ENCODE peak calls at places on chromosomes 4 and X, in four cellular contexts. J is IMR-90, X is SK-N-SH, N is endodermal cell. C is an unnamed sample.

GRCh38 chr4:20761382-20761781 is 61.1 kb downstream of the PACRGL start:
- DNase-seq in X (no peak), N (no peak), J (no peak), C (no peak)

GRCh38 chrX:13305091-13305490 is 14.8 kb downstream of the ATXN3L start:
- DNase-seq in N (no peak), J (no peak), X (no peak), C (no peak)

GRCh38 chr4:3360741-3361140 is 67.9 kb downstream of the RGS12 start:
- DNase-seq in N (no peak), X (no peak), J (no peak), C (no peak)

GRCh38 chr4:85837334-85837733 is 362.4 kb downstream of the ARHGAP24 start:
- DNase-seq in X (no peak), J (no peak), N (no peak), C (peak)

GRCh38 chr4:85995361-85995760 is 364.5 kb downstream of the MAPK10 start:
- DNase-seq in N (no peak), X (no peak), J (no peak), C (no peak)

GRCh38 chrX:52933976-52934703 is 24.2 kb downstream of the FAM156A start:
- DNase-seq in X (no peak), N (no peak), J (no peak), C (no peak)

GRCh38 chr4:30770049-30770549 is 49.9 kb downstream of the PCDH7 start:
- DNase-seq in N (no peak), J (peak), X (no peak), C (no peak)

GRCh38 chrX:44748014-44748413 is 95.8 kb upstream of the DUSP21 start:
- DNase-seq in J (no peak), N (no peak), X (peak), C (no peak)

GRCh38 chr4:145177511-145177905 is 2.9 kb downstream of the OTUD4 start:
- DNase-seq in N (no peak), X (no peak), J (peak), C (no peak)

GRCh38 chr4:164396439-164396838 is 357.5 kb upstream of the SMIM31 start:
- DNase-seq in J (no peak), X (no peak), N (no peak), C (no peak)

GRCh38 chr4:141599853-141600252 is 36.5 kb upstream of the IL15 start:
- DNase-seq in N (no peak), J (peak), X (no peak), C (no peak)

GRCh38 chr4:91838181-91838861 is 465.4 kb upstream of the GRID2 start:
- DNase-seq in X (no peak), N (no peak), J (no peak), C (no peak)

GRCh38 chrX:16479206-16479869 is 170.6 kb upstream of the S100G start:
- DNase-seq in X (no peak), N (no peak), J (peak), C (no peak)

GRCh38 chr4:159505275-159505975 is 402.5 kb downstream of the RAPGEF2 start:
- DNase-seq in X (no peak), J (no peak), N (no peak), C (no peak)

GRCh38 chr4:84126061-84126787 is 372.9 kb downstream of the NKX6-1 start:
- DNase-seq in N (no peak), X (no peak), J (no peak), C (no peak)

GRCh38 chr4:75107703-75108612 is 175.0 kb downstream of the PARM1 start:
- DNase-seq in X (no peak), J (no peak), N (no peak), C (no peak)

GRCh38 chr4:170423137-170423536 is 333.4 kb upstream of the AADAT start:
- DNase-seq in J (peak), X (no peak), N (no peak), C (no peak)

GRCh38 chrX:1147641-1148515 is 64.6 kb downstream of the CRLF2 start:
- DNase-seq in X (no peak), J (no peak), N (peak), C (no peak)

GRCh38 chr4:123479944-123480343 is 83.3 kb downstream of the SPRY1 start:
- DNase-seq in X (no peak), N (no peak), J (peak), C (no peak)

GRCh38 chrX:99603076-99603814 is 806.8 kb downstream of the PCDH19 start:
- DNase-seq in X (no peak), N (no peak), J (no peak), C (no peak)

GRCh38 chr4:176635372-176636261 is 157.1 kb downstream of the VEGFC start:
- DNase-seq in X (no peak), N (no peak), J (peak), C (no peak)

GRCh38 chr4:41725254-41725653 is 23.3 kb downstream of the PHOX2B start:
- DNase-seq in J (no peak), X (no peak), N (peak), C (no peak)

GRCh38 chr4:71272976-71273375 is 65.8 kb upstream of the SLC4A4 start:
- DNase-seq in X (no peak), N (no peak), J (no peak), C (no peak)

GRCh38 chr4:138897818-138898226 is 117.8 kb upstream of the NOCT start:
- DNase-seq in X (peak), J (peak), N (no peak), C (no peak)

GRCh38 chrX:30620980-30621716 is 32.1 kb upstream of the GK start:
- DNase-seq in J (peak), X (no peak), N (no peak), C (no peak)

GRCh38 chr4:101696276-101697010 is 94.1 kb upstream of the BANK1 start:
- DNase-seq in J (no peak), N (no peak), X (no peak), C (no peak)
- H3K9ac ChIP-seq in J (no peak), N (no peak), X (no peak), C (no peak)

GRCh38 chrX:19911784-19912183 is 24.4 kb upstream of the SH3KBP1 start:
- DNase-seq in N (no peak), J (no peak), X (no peak), C (no peak)
- H3K9ac ChIP-seq in N (no peak), J (no peak), X (no peak), C (no peak)

DNA sequence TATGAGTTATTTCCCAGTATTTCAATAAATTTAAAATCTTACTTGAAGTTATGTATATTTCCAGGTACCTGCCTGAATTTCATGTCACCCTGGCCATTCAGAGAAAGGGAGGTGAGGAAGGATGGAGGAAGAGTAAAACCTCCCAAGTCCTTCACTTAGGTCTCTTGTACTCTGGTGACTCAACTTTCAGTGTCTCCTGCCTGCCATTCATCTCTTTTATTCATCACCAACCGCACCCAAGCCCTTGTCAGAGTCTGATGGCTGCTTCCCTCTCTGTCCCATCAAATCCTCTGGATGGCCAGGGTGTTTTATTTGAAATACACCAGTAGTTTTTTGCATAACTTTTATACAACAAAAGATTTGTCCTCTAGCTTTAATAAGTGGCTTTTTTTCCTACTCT is 17.8 kb downstream of the TMPRSS11E start:
- DNase-seq in J (no peak), X (no peak), N (no peak), C (no peak)
- H3K9ac ChIP-seq in J (no peak), X (no peak), N (no peak), C (no peak)

GRCh38 chrX:9867214-9867613 is 81.0 kb downstream of the SHROOM2 start:
- DNase-seq in X (no peak), J (no peak), N (no peak), C (no peak)
- H3K9ac ChIP-seq in X (no peak), J (no peak), N (no peak), C (no peak)

GRCh38 chrX:147913570-147913969 is 1.9 kb downstream of the FMR1 start:
- DNase-seq in J (no peak), X (no peak), N (no peak), C (no peak)
- H3K9ac ChIP-seq in J (no peak), X (peak), N (peak), C (peak)

GRCh38 chr4:168634276-168634802 is 137.5 kb downstream of the PALLD start:
- DNase-seq in X (no peak), J (peak), N (no peak), C (no peak)
- H3K9ac ChIP-seq in X (peak), J (no peak), N (no peak), C (no peak)

DNA sequence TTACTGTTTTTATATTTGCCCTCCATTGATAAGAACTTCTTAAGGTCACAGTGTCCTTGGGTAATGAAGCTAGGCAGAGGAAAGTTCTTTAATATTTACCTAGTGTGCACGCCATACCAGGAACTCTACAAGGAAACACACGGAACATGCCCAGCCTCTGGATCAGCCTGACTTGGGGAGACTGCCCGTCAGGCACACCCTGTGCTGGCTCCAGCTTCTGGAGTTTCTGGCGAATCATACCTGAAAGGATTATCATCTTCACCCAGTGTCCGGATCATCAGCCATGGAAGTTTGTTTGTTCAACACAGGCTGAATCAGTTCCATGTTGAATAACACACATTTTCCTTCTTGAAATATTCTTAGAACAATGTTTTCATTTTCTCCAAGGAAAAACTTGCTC is 176.6 kb downstream of the SHROOM3 start:
- DNase-seq in N (no peak), X (no peak), J (peak), C (peak)
- H3K9ac ChIP-seq in N (no peak), X (peak), J (peak), C (peak)

GRCh38 chr4:47827339-47828047 is 10.4 kb downstream of the CORIN start:
- DNase-seq in X (no peak), J (no peak), N (no peak), C (no peak)
- H3K9ac ChIP-seq in X (no peak), J (no peak), N (no peak), C (no peak)

GRCh38 chr4:182280439-182281111 is 37.4 kb downstream of the TENM3 start:
- DNase-seq in J (peak), N (no peak), X (no peak), C (no peak)
- H3K9ac ChIP-seq in J (no peak), N (no peak), X (no peak), C (no peak)

GRCh38 chr4:99219072-99219471 is at the start of gene ADH6:
- DNase-seq in X (no peak), J (no peak), N (no peak), C (no peak)
- H3K9ac ChIP-seq in X (no peak), J (no peak), N (no peak), C (peak)